ENCODE peak calls at places on chromosome 12, in seven cellular contexts. B, G, V, M, C, Z and W are unnamed samples.

GRCh38 chr12:113837059-113837458 is 129.1 kb downstream of the RBM19 start:
- DNase-seq in B (no peak), G (no peak), V (no peak), M (no peak), C (no peak), Z (no peak), W (no peak)

GRCh38 chr12:110312581-110313360 is 31.7 kb downstream of the ATP2A2 start:
- DNase-seq in B (no peak), G (no peak), V (no peak), M (peak), C (no peak), Z (peak), W (no peak)

GRCh38 chr12:5964913-5965900 is 20.1 kb upstream of the ANO2 start:
- DNase-seq in B (no peak), G (no peak), V (no peak), M (peak), C (no peak), Z (peak), W (no peak)

GRCh38 chr12:49359671-49360070 is 7.6 kb upstream of the SPATS2 start:
- DNase-seq in B (no peak), G (no peak), V (no peak), M (no peak), C (no peak), Z (no peak), W (no peak)

GRCh38 chr12:499837-500458 is 40.2 kb downstream of the B4GALNT3 start:
- DNase-seq in B (no peak), G (no peak), V (no peak), M (no peak), C (no peak), Z (no peak), W (no peak)

GRCh38 chr12:16560273-16560672 is 45.7 kb downstream of the LMO3 start:
- DNase-seq in B (no peak), G (no peak), V (no peak), M (no peak), C (no peak), Z (no peak), W (no peak)

GRCh38 chr12:69570000-69570516 is 15.2 kb upstream of the CCT2 start:
- DNase-seq in B (no peak), G (no peak), V (no peak), M (no peak), C (no peak), Z (no peak), W (no peak)

GRCh38 chr12:66584673-66585072 is 94.2 kb downstream of the GRIP1 start:
- DNase-seq in B (no peak), G (no peak), V (no peak), M (peak), C (no peak), Z (peak), W (no peak)

GRCh38 chr12:124231980-124232653 is 62.8 kb upstream of the RFLNA start:
- DNase-seq in B (peak), G (no peak), V (no peak), M (no peak), C (no peak), Z (no peak), W (peak)

GRCh38 chr12:117155278-117156060 is 34.8 kb downstream of the FBXO21 start:
- DNase-seq in B (peak), G (peak), V (peak), M (peak), C (no peak), Z (peak), W (peak)

GRCh38 chr12:52528641-52529143 is 8.5 kb upstream of the KRT5 start:
- DNase-seq in B (no peak), G (no peak), V (no peak), M (no peak), C (no peak), Z (no peak), W (no peak)

GRCh38 chr12:25382311-25383106 is 131.8 kb upstream of the KRAS start:
- DNase-seq in B (no peak), G (no peak), V (no peak), M (no peak), C (no peak), Z (no peak), W (peak)

GRCh38 chr12:104669057-104669770 is 212.5 kb downstream of the CHST11 start:
- DNase-seq in B (no peak), G (no peak), V (peak), M (peak), C (no peak), Z (peak), W (peak)

GRCh38 chr12:56644654-56645053 is 1.1 kb downstream of the ATP5F1B start:
- DNase-seq in B (no peak), G (no peak), V (no peak), M (no peak), C (no peak), Z (no peak), W (peak)

GRCh38 chr12:120339256-120339655 is 11.7 kb upstream of the PLA2G1B start:
- DNase-seq in B (no peak), G (no peak), V (no peak), M (no peak), C (no peak), Z (no peak), W (no peak)

GRCh38 chr12:12016284-12017100 is 54.2 kb upstream of the BCL2L14 start:
- DNase-seq in B (no peak), G (no peak), V (no peak), M (no peak), C (no peak), Z (no peak), W (no peak)

GRCh38 chr12:644818-645552 is 18.3 kb downstream of the NINJ2 start:
- DNase-seq in B (no peak), G (no peak), V (no peak), M (no peak), C (no peak), Z (no peak), W (no peak)

GRCh38 chr12:88579941-88580871 is at the start of gene KITLG:
- DNase-seq in B (peak), G (no peak), V (peak), M (peak), C (peak), Z (peak), W (peak)

GRCh38 chr12:106138646-106139421 is at the start of gene NUAK1:
- DNase-seq in B (peak), G (no peak), V (peak), M (peak), C (no peak), Z (peak), W (peak)

GRCh38 chr12:111597731-111598636 is 1.1 kb downstream of the ATXN2 start:
- DNase-seq in B (peak), G (peak), V (peak), M (peak), C (peak), Z (peak), W (peak)

GRCh38 chr12:24596768-24597388 is 352.0 kb downstream of the BCAT1 start:
- DNase-seq in B (peak), G (no peak), V (peak), M (peak), C (no peak), Z (peak), W (peak)

GRCh38 chr12:108313609-108314331 is 25.3 kb downstream of the CMKLR1 start:
- DNase-seq in B (no peak), G (no peak), V (no peak), M (peak), C (peak), Z (no peak), W (peak)

GRCh38 chr12:25257590-25258324 is 7.0 kb upstream of the KRAS start:
- DNase-seq in B (no peak), G (no peak), V (no peak), M (peak), C (no peak), Z (no peak), W (peak)

GRCh38 chr12:130485291-130486145 is 147.8 kb downstream of the PIWIL1 start:
- DNase-seq in B (no peak), G (no peak), V (no peak), M (no peak), C (no peak), Z (no peak), W (no peak)

GRCh38 chr12:57149309-57149900 is 2.0 kb upstream of the LRP1-AS start:
- DNase-seq in B (no peak), G (no peak), V (no peak), M (no peak), C (no peak), Z (no peak), W (peak)

GRCh38 chr12:507261-507853 is 47.6 kb downstream of the B4GALNT3 start:
- DNase-seq in B (no peak), G (no peak), V (no peak), M (peak), C (no peak), Z (no peak), W (no peak)

GRCh38 chr12:31589582-31589895 is 1.4 kb downstream of the DENND5B start:
- DNase-seq in B (no peak), G (no peak), V (no peak), M (no peak), C (no peak), Z (no peak), W (no peak)

GRCh38 chr12:111672822-111673381 is 12.9 kb downstream of the BRAP start:
- DNase-seq in B (no peak), G (no peak), V (no peak), M (no peak), C (no peak), Z (no peak), W (no peak)

GRCh38 chr12:120590741-120591407 is 9.7 kb upstream of the POP5 start:
- DNase-seq in B (no peak), G (no peak), V (no peak), M (no peak), C (no peak), Z (no peak), W (no peak)

GRCh38 chr12:49403887-49404517 is 36.7 kb downstream of the SPATS2 start:
- DNase-seq in B (no peak), G (no peak), V (no peak), M (no peak), C (no peak), Z (peak), W (no peak)